ENCODE peak calls at places on chromosomes 4 and X, in eight cellular contexts. I is tibial nerve; A is cardiac fibroblast; Z is kidney epithelial cell; P is NCI-H510A treated with DMSO at 0.1 percent for 48 hours; W is stomach; X is stimulated activated CD4-positive, alpha-beta T cell treated with anti-CD3 and anti-CD28 coated beads, Interleukin-12 subunit alpha, Interleukin-12 subunit beta, amount 100 ng/mL, for 48 hours; B is NCI-H2029 treated with DMSO at 0.1 percent for 48 hours. M is an unnamed sample.

GRCh38 chrX:78650906-78651437 is 8.2 kb downstream of the RTL3 start:
- DNase-seq in I (no peak), A (peak), Z (no peak), P (no peak), W (no peak), X (no peak), B (no peak), M (no peak)

GRCh38 chr4:158906073-158906472 is 137.2 kb downstream of the FNIP2 start:
- DNase-seq in I (no peak), A (no peak), Z (no peak), P (no peak), W (no peak), X (no peak), B (no peak), M (no peak)

GRCh38 chr4:7115557-7116340 is 47.9 kb upstream of the GRPEL1 start:
- DNase-seq in I (no peak), A (no peak), Z (no peak), P (no peak), W (no peak), X (no peak), B (no peak), M (no peak)

GRCh38 chr4:52172166-52172565 is 121.1 kb downstream of the SPATA18 start:
- DNase-seq in I (no peak), A (peak), Z (no peak), P (no peak), W (no peak), X (no peak), B (no peak), M (no peak)

GRCh38 chr4:16833722-16834121 is 64.7 kb downstream of the LDB2 start:
- DNase-seq in I (no peak), A (no peak), Z (no peak), P (no peak), W (no peak), X (no peak), B (no peak), M (no peak)

GRCh38 chr4:65669981-65670330 is 333 bp downstream of the EPHA5 start:
- DNase-seq in I (no peak), A (no peak), Z (no peak), P (peak), W (no peak), X (no peak), B (no peak), M (no peak)

GRCh38 chr4:71774136-71774535 is 9.7 kb downstream of the GC start:
- DNase-seq in I (no peak), A (no peak), Z (no peak), P (no peak), W (no peak), X (no peak), B (no peak), M (no peak)

GRCh38 chr4:142700521-142700920 is 145.6 kb downstream of the INPP4B start:
- DNase-seq in I (no peak), A (no peak), Z (no peak), P (no peak), W (no peak), X (no peak), B (no peak), M (no peak)

GRCh38 chr4:112847781-112848180 is 201.7 kb upstream of the ANK2 start:
- DNase-seq in I (no peak), A (no peak), Z (no peak), P (peak), W (no peak), X (no peak), B (peak), M (no peak)

M was measured in LNCaP clone FGC.